ENCODE peak calls at places on chromosomes 12 and 14, in six cellular contexts. K, T, R, M, S and O are unnamed samples.

GRCh38 chr12:90514325-90514724 is 440.7 kb downstream of the CCER1 start:
- DNase-seq in K (no peak), T (no peak), R (no peak), M (peak), S (no peak), O (no peak)

GRCh38 chr12:60266381-60266852 is 670.6 kb downstream of the SLC16A7 start:
- DNase-seq in K (no peak), T (no peak), R (peak), M (no peak), S (no peak), O (no peak)

GRCh38 chr14:91405241-91405721 is 12.3 kb downstream of the CCDC88C start:
- DNase-seq in K (no peak), T (no peak), R (no peak), M (no peak), S (no peak), O (no peak)

GRCh38 chr12:62691309-62691708 is 224.7 kb downstream of the MON2 start:
- DNase-seq in K (no peak), T (no peak), R (no peak), M (no peak), S (no peak), O (no peak)

GRCh38 chr12:105393586-105393985 is 63.1 kb downstream of the C12orf75 start:
- DNase-seq in K (no peak), T (no peak), R (no peak), M (no peak), S (no peak), O (no peak)

GRCh38 chr14:74203546-74203945 is 35.7 kb upstream of the VSX2 start:
- DNase-seq in K (no peak), T (no peak), R (no peak), M (no peak), S (no peak), O (no peak)

GRCh38 chr14:28012629-28013415 is 753.8 kb upstream of the FOXG1 start:
- DNase-seq in K (no peak), T (no peak), R (no peak), M (peak), S (no peak), O (no peak)

GRCh38 chr12:88371416-88372183 is 208.7 kb downstream of the KITLG start:
- DNase-seq in K (no peak), T (no peak), R (no peak), M (no peak), S (no peak), O (no peak)

GRCh38 chr12:68609955-68610434 is 704 bp upstream of the RAP1B start:
- DNase-seq in K (no peak), T (no peak), R (no peak), M (peak), S (no peak), O (peak)

GRCh38 chr12:96359328-96359727 is 40.9 kb downstream of the CDK17 start:
- DNase-seq in K (no peak), T (no peak), R (no peak), M (no peak), S (no peak), O (no peak)

GRCh38 chr12:47014474-47014873 is 64.9 kb upstream of the PCED1B start:
- DNase-seq in K (no peak), T (no peak), R (no peak), M (no peak), S (no peak), O (no peak)

GRCh38 chr14:93017341-93017797 is 94.4 kb downstream of the CHGA start:
- DNase-seq in K (no peak), T (no peak), R (no peak), M (no peak), S (no peak), O (no peak)

GRCh38 chr12:95733156-95733825 is 57.3 kb downstream of the NTN4 start:
- DNase-seq in K (no peak), T (no peak), R (no peak), M (no peak), S (no peak), O (no peak)

GRCh38 chr14:93878871-93879270 is 48.3 kb upstream of the FAM181A start:
- DNase-seq in K (no peak), T (no peak), R (no peak), M (no peak), S (no peak), O (no peak)

GRCh38 chr14:85538636-85539035 is 8.7 kb downstream of the FLRT2 start:
- DNase-seq in K (no peak), T (no peak), R (no peak), M (no peak), S (no peak), O (no peak)

GRCh38 chr14:59585891-59586554 is 9.4 kb upstream of the CCDC175 start:
- DNase-seq in K (no peak), T (no peak), R (no peak), M (no peak), S (no peak), O (peak)
- H3K27ac ChIP-seq in K (no peak), T (no peak), R (no peak), M (no peak), S (no peak), O (no peak)

DNA sequence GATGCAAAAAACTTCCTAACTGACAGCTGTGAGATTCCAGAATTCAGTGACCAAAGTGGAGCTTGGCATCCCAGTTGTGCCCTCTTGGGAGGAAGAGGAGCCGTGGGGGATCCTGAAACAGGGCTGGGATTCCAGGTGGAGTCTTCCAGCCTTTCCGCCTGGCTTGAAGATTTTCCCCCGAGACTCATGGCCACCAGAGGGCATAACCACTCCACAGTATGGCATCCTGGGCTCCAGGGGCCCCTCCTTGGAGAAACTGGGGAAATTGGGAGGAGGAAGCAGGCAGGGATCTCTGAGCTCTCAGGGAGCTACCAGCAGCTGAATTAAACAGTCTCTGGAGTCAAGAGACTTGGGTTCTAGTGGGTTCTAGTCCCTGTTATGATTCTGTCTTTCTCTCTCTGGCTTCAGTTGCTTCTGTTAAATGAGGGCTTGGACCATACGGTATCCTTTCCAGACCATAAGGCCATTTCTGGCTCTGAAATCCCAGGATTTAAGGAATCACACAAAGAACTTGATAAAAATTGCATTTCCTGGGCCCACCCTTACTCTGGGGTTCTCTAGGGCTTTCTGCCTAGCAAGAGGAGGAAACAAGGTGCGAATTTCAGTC is 2.6 kb upstream of the TAMALIN start:
- DNase-seq in K (peak), T (peak), R (peak), M (peak), S (no peak), O (no peak)
- TF ChIP-seq CTCF in K (peak), T (no peak), R (peak), M (peak), S (peak), O (peak)

GRCh38 chr14:61524211-61524806 is 171.0 kb upstream of the HIF1A start:
- DNase-seq in K (no peak), T (no peak), R (peak), M (no peak), S (no peak), O (no peak)
- TF ChIP-seq GABPA in K (no peak), T (no peak), R (no peak), M (no peak), S (no peak), O (no peak)

DNA sequence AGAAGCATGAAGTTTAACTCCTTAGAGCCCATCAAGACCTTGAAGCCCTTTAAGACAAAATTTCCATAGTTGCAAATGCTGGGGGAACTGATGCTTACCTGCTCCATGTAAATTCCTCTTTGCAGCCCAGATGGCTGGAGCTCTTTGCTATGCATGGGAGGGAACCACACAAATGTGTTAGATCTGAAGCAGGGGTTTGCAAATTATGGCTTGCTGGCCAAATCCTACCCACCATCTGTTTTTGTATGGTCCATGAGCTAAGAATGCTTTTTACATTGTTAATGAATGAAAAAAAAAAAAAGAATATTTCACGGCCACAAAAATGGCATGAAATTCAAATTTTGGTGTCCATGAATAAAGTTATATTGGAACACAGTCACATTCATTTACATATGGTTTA is 74.6 kb downstream of the GCH1 start:
- DNase-seq in K (no peak), T (no peak), R (no peak), M (no peak), S (no peak), O (no peak)
- H3K27ac ChIP-seq in K (no peak), T (no peak), R (no peak), M (no peak), S (no peak), O (no peak)

GRCh38 chr12:117365072-117365616 is 3.7 kb upstream of the NOS1 start:
- DNase-seq in K (no peak), T (no peak), R (no peak), M (peak), S (no peak), O (no peak)

GRCh38 chr12:117361905-117362304 is 479 bp upstream of the NOS1 start:
- DNase-seq in K (no peak), T (no peak), R (no peak), M (peak), S (no peak), O (no peak)

GRCh38 chr12:117362391-117362790 is 965 bp upstream of the NOS1 start:
- DNase-seq in K (no peak), T (no peak), R (no peak), M (no peak), S (no peak), O (no peak)

GRCh38 chr12:117363263-117363662 is 1.8 kb upstream of the NOS1 start:
- DNase-seq in K (no peak), T (no peak), R (no peak), M (no peak), S (no peak), O (no peak)

DNA sequence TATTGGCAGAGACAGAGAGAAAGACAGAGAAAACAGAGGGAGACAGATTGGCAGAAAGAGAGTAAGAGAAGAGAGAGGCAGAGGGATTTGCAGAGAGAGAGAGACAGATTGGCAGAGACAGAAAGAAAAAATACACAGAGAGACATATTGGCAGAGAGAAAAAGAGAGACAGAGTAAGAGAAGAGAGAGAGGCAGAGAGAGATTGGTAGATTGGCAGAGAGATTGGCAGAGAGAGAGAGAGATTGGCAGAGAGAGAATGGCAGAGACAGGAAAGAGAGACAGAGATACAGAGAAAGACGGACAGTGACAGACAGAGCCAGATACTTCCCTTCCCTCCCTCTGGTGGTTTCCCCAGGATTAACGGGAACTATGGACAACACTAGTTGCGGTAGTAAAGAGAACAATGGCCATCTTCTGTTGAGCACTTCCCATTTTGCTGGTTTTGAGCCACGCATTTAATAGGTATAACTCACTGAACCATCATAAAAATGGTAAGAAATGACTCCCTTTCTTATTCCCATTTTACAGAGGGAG is 2.6 kb upstream of the NOS1 start:
- DNase-seq in K (no peak), T (no peak), R (no peak), M (no peak), S (no peak), O (no peak)
- TF ChIP-seq CTCF in K (peak), T (no peak), R (peak), M (no peak), S (no peak), O (no peak)

GRCh38 chr12:6229224-6229748 is 29.1 kb downstream of the CD9 start:
- DNase-seq in K (no peak), T (no peak), R (no peak), M (no peak), S (no peak), O (no peak)

GRCh38 chr12:6230321-6231110 is 30.3 kb downstream of the CD9 start:
- DNase-seq in K (no peak), T (no peak), R (peak), M (no peak), S (peak), O (peak)

GRCh38 chr12:6228535-6229223 is 28.5 kb downstream of the CD9 start:
- DNase-seq in K (no peak), T (no peak), R (no peak), M (no peak), S (no peak), O (no peak)

GRCh38 chr12:6231359-6232268 is 31.4 kb downstream of the CD9 start:
- DNase-seq in K (no peak), T (no peak), R (no peak), M (no peak), S (no peak), O (peak)

GRCh38 chr12:6229823-6230222 is 29.6 kb downstream of the CD9 start:
- DNase-seq in K (no peak), T (no peak), R (peak), M (no peak), S (no peak), O (peak)
- TF ChIP-seq GABPA in K (no peak), T (no peak), R (no peak), M (no peak), S (no peak), O (no peak)